ENCODE peak calls at places on chromosomes 16 and 17, in seven cellular contexts. One of them, this sample, is unnamed. For H3K4me1, the result is how much of the 10 kb centered on the place peaks cover.

GRCh38 chr17:12231027-12231682 is 210.5 kb downstream of the MAP2K4 start:
- DNase-seq in A549: peak
- DNase-seq in PC-3: peak
- DNase-seq in mammary epithelial cell: peak
- DNase-seq in CD4-positive, CD25-positive, alpha-beta regulatory T cell: no peak
- DNase-seq in uterus: peak
- DNase-seq in left ventricle myocardium inferior: no peak
- DNase-seq in this sample: no peak

GRCh38 chr17:66661411-66661843 is 173.5 kb upstream of the CACNG5 start:
- DNase-seq in A549: peak
- DNase-seq in PC-3: peak
- DNase-seq in mammary epithelial cell: peak
- DNase-seq in CD4-positive, CD25-positive, alpha-beta regulatory T cell: no peak
- DNase-seq in uterus: no peak
- DNase-seq in left ventricle myocardium inferior: no peak
- DNase-seq in this sample: no peak

GRCh38 chr16:61030616-61031015 is 1005.6 kb downstream of the CDH8 start:
- DNase-seq in A549: no peak
- DNase-seq in PC-3: no peak
- DNase-seq in mammary epithelial cell: no peak
- DNase-seq in CD4-positive, CD25-positive, alpha-beta regulatory T cell: no peak
- DNase-seq in uterus: no peak
- DNase-seq in left ventricle myocardium inferior: no peak
- DNase-seq in this sample: no peak

GRCh38 chr17:50270430-50271172 is 3.7 kb upstream of the TMEM92 start:
- DNase-seq in A549: no peak
- DNase-seq in PC-3: no peak
- DNase-seq in mammary epithelial cell: no peak
- DNase-seq in CD4-positive, CD25-positive, alpha-beta regulatory T cell: no peak
- DNase-seq in uterus: peak
- DNase-seq in left ventricle myocardium inferior: no peak
- DNase-seq in this sample: no peak

GRCh38 chr17:77124192-77124908 is 16.4 kb upstream of the SEC14L1 start:
- DNase-seq in A549: peak
- DNase-seq in PC-3: peak
- DNase-seq in mammary epithelial cell: peak
- DNase-seq in CD4-positive, CD25-positive, alpha-beta regulatory T cell: no peak
- DNase-seq in uterus: no peak
- DNase-seq in left ventricle myocardium inferior: peak
- DNase-seq in this sample: no peak

GRCh38 chr17:73307130-73307529 is 4.7 kb downstream of the CDC42EP4 start:
- DNase-seq in A549: no peak
- DNase-seq in PC-3: peak
- DNase-seq in mammary epithelial cell: no peak
- DNase-seq in CD4-positive, CD25-positive, alpha-beta regulatory T cell: no peak
- DNase-seq in uterus: no peak
- DNase-seq in left ventricle myocardium inferior: peak
- DNase-seq in this sample: no peak

GRCh38 chr17:7703584-7704574 is 1.1 kb upstream of the EFNB3 start:
- DNase-seq in A549: peak
- DNase-seq in PC-3: no peak
- DNase-seq in mammary epithelial cell: peak
- DNase-seq in CD4-positive, CD25-positive, alpha-beta regulatory T cell: no peak
- DNase-seq in uterus: no peak
- DNase-seq in left ventricle myocardium inferior: no peak
- DNase-seq in this sample: no peak

GRCh38 chr16:29148867-29149272 is 164.0 kb downstream of the LAT start:
- DNase-seq in A549: no peak
- DNase-seq in PC-3: no peak
- DNase-seq in mammary epithelial cell: no peak
- DNase-seq in CD4-positive, CD25-positive, alpha-beta regulatory T cell: peak
- DNase-seq in uterus: no peak
- DNase-seq in left ventricle myocardium inferior: peak
- DNase-seq in this sample: peak

GRCh38 chr16:81181013-81181720 is 57.3 kb upstream of the BCO1 start:
- DNase-seq in A549: peak
- DNase-seq in PC-3: peak
- DNase-seq in mammary epithelial cell: peak
- DNase-seq in CD4-positive, CD25-positive, alpha-beta regulatory T cell: no peak
- DNase-seq in uterus: peak
- DNase-seq in left ventricle myocardium inferior: peak
- DNase-seq in this sample: no peak

GRCh38 chr16:85396879-85397871 is 215.9 kb upstream of the GSE1 start:
- DNase-seq in A549: peak
- DNase-seq in PC-3: no peak
- DNase-seq in mammary epithelial cell: no peak
- DNase-seq in CD4-positive, CD25-positive, alpha-beta regulatory T cell: no peak
- DNase-seq in uterus: no peak
- DNase-seq in left ventricle myocardium inferior: peak
- DNase-seq in this sample: no peak

GRCh38 chr16:66364117-66364958 is 2.2 kb upstream of the CDH5 start:
- DNase-seq in A549: peak
- DNase-seq in PC-3: peak
- DNase-seq in mammary epithelial cell: no peak
- DNase-seq in CD4-positive, CD25-positive, alpha-beta regulatory T cell: no peak
- DNase-seq in uterus: peak
- DNase-seq in left ventricle myocardium inferior: peak
- DNase-seq in this sample: no peak

GRCh38 chr16:28258571-28258970 is 33.8 kb upstream of the SBK1 start:
- DNase-seq in A549: no peak
- DNase-seq in PC-3: no peak
- DNase-seq in mammary epithelial cell: no peak
- DNase-seq in CD4-positive, CD25-positive, alpha-beta regulatory T cell: no peak
- DNase-seq in uterus: no peak
- DNase-seq in left ventricle myocardium inferior: peak
- DNase-seq in this sample: no peak

GRCh38 chr17:16926591-16927451 is 45.1 kb downstream of the TNFRSF13B start:
- DNase-seq in A549: no peak
- DNase-seq in PC-3: peak
- DNase-seq in mammary epithelial cell: no peak
- DNase-seq in CD4-positive, CD25-positive, alpha-beta regulatory T cell: no peak
- DNase-seq in uterus: no peak
- DNase-seq in left ventricle myocardium inferior: peak
- DNase-seq in this sample: no peak

GRCh38 chr17:42113293-42114069 is 967 bp upstream of the DHX58 start:
- DNase-seq in A549: no peak
- DNase-seq in PC-3: no peak
- DNase-seq in mammary epithelial cell: no peak
- DNase-seq in CD4-positive, CD25-positive, alpha-beta regulatory T cell: no peak
- DNase-seq in uterus: no peak
- DNase-seq in left ventricle myocardium inferior: no peak
- DNase-seq in this sample: no peak

GRCh38 chr16:75065149-75065807 is 51.3 kb downstream of the LDHD start:
- DNase-seq in A549: peak
- DNase-seq in PC-3: peak
- DNase-seq in mammary epithelial cell: no peak
- DNase-seq in CD4-positive, CD25-positive, alpha-beta regulatory T cell: no peak
- DNase-seq in uterus: no peak
- DNase-seq in left ventricle myocardium inferior: no peak
- DNase-seq in this sample: peak

GRCh38 chr16:66167564-66168291 is 198.8 kb upstream of the CDH5 start:
- DNase-seq in A549: no peak
- DNase-seq in PC-3: peak
- DNase-seq in mammary epithelial cell: no peak
- DNase-seq in CD4-positive, CD25-positive, alpha-beta regulatory T cell: no peak
- DNase-seq in uterus: no peak
- DNase-seq in left ventricle myocardium inferior: no peak
- DNase-seq in this sample: no peak

GRCh38 chr17:49916854-49917515 is 52.0 kb upstream of the DLX4 start:
- DNase-seq in A549: no peak
- DNase-seq in PC-3: no peak
- DNase-seq in mammary epithelial cell: no peak
- DNase-seq in CD4-positive, CD25-positive, alpha-beta regulatory T cell: no peak
- DNase-seq in uterus: no peak
- DNase-seq in left ventricle myocardium inferior: no peak
- DNase-seq in this sample: no peak

GRCh38 chr17:76427457-76428231 is 25.3 kb downstream of the UBE2O start:
- DNase-seq in A549: no peak
- DNase-seq in PC-3: no peak
- DNase-seq in mammary epithelial cell: no peak
- DNase-seq in CD4-positive, CD25-positive, alpha-beta regulatory T cell: no peak
- DNase-seq in uterus: no peak
- DNase-seq in left ventricle myocardium inferior: no peak
- DNase-seq in this sample: no peak

GRCh38 chr17:17236295-17237025 is 508 bp downstream of the FLCN start:
- DNase-seq in A549: peak
- DNase-seq in PC-3: peak
- DNase-seq in mammary epithelial cell: peak
- DNase-seq in CD4-positive, CD25-positive, alpha-beta regulatory T cell: no peak
- DNase-seq in uterus: peak
- DNase-seq in left ventricle myocardium inferior: no peak
- DNase-seq in this sample: no peak

DNA sequence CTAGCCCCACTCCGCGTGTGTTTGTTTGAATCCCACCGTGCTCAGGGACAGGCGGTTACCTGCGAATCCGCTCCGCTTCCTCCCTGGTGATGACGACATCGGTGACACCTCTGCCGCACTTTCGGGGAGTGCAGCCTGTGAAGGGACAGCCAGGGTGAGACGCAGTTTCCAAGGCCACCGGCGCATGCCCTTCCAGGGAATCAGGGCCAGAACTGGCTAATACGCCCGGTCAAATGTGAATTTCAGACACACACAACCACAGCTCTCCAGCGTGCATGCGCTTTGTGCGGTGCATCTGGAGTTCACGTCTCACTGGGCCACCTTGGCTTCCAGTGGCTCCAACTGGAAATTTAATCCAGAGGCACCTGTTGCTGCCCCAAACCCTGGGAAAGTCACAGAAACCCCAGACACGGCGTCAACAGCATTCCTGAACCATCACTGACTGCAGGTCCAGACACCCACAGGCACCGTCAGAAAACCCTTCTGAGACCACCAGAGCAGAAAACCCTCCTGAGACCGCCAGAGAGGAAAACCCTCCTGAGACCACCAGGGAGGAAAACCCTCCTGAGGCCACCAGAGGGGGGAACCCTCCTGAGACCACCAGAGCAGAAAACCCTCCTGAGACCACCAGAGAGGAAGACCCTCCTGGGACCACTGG is 6.6 kb upstream of the HEXD start:
- DNase-seq in A549: no peak
- DNase-seq in PC-3: no peak
- DNase-seq in mammary epithelial cell: no peak
- DNase-seq in CD4-positive, CD25-positive, alpha-beta regulatory T cell: no peak
- DNase-seq in uterus: no peak
- DNase-seq in left ventricle myocardium inferior: no peak
- DNase-seq in this sample: no peak
- H3K4me1 ChIP-seq in A549: under half
- H3K4me1 ChIP-seq in PC-3: under half
- H3K4me1 ChIP-seq in mammary epithelial cell: under half
- H3K4me1 ChIP-seq in CD4-positive, CD25-positive, alpha-beta regulatory T cell: under half
- H3K4me1 ChIP-seq in uterus: under half
- H3K4me1 ChIP-seq in left ventricle myocardium inferior: under half
- H3K4me1 ChIP-seq in this sample: under half

GRCh38 chr16:23182675-23183485 is at the start of gene SCNN1G:
- DNase-seq in A549: no peak
- DNase-seq in PC-3: no peak
- DNase-seq in mammary epithelial cell: peak
- DNase-seq in CD4-positive, CD25-positive, alpha-beta regulatory T cell: no peak
- DNase-seq in uterus: no peak
- DNase-seq in left ventricle myocardium inferior: peak
- DNase-seq in this sample: no peak
- H3K4me1 ChIP-seq in A549: under half
- H3K4me1 ChIP-seq in PC-3: under half
- H3K4me1 ChIP-seq in mammary epithelial cell: under half
- H3K4me1 ChIP-seq in CD4-positive, CD25-positive, alpha-beta regulatory T cell: under half
- H3K4me1 ChIP-seq in uterus: under half
- H3K4me1 ChIP-seq in left ventricle myocardium inferior: under half
- H3K4me1 ChIP-seq in this sample: under half

GRCh38 chr17:47970725-47971511 is at the start of gene CDK5RAP3:
- DNase-seq in A549: peak
- DNase-seq in PC-3: peak
- DNase-seq in mammary epithelial cell: peak
- DNase-seq in CD4-positive, CD25-positive, alpha-beta regulatory T cell: peak
- DNase-seq in uterus: peak
- DNase-seq in left ventricle myocardium inferior: peak
- DNase-seq in this sample: peak
- H3K4me1 ChIP-seq in A549: under half
- H3K4me1 ChIP-seq in PC-3: under half
- H3K4me1 ChIP-seq in mammary epithelial cell: under half
- H3K4me1 ChIP-seq in CD4-positive, CD25-positive, alpha-beta regulatory T cell: under half
- H3K4me1 ChIP-seq in uterus: under half
- H3K4me1 ChIP-seq in left ventricle myocardium inferior: under half
- H3K4me1 ChIP-seq in this sample: under half

GRCh38 chr16:89155184-89155679 is 16.3 kb upstream of the CDH15 start:
- DNase-seq in A549: no peak
- DNase-seq in PC-3: no peak
- DNase-seq in mammary epithelial cell: no peak
- DNase-seq in CD4-positive, CD25-positive, alpha-beta regulatory T cell: no peak
- DNase-seq in uterus: peak
- DNase-seq in left ventricle myocardium inferior: peak
- DNase-seq in this sample: no peak

GRCh38 chr16:89155851-89156739 is 15.5 kb upstream of the CDH15 start:
- DNase-seq in A549: no peak
- DNase-seq in PC-3: no peak
- DNase-seq in mammary epithelial cell: no peak
- DNase-seq in CD4-positive, CD25-positive, alpha-beta regulatory T cell: no peak
- DNase-seq in uterus: no peak
- DNase-seq in left ventricle myocardium inferior: no peak
- DNase-seq in this sample: no peak

GRCh38 chr16:89159174-89159849 is 12.2 kb upstream of the CDH15 start:
- DNase-seq in A549: no peak
- DNase-seq in PC-3: no peak
- DNase-seq in mammary epithelial cell: no peak
- DNase-seq in CD4-positive, CD25-positive, alpha-beta regulatory T cell: no peak
- DNase-seq in uterus: no peak
- DNase-seq in left ventricle myocardium inferior: no peak
- DNase-seq in this sample: no peak

GRCh38 chr16:89157778-89158177 is 13.8 kb upstream of the CDH15 start:
- DNase-seq in A549: no peak
- DNase-seq in PC-3: no peak
- DNase-seq in mammary epithelial cell: no peak
- DNase-seq in CD4-positive, CD25-positive, alpha-beta regulatory T cell: no peak
- DNase-seq in uterus: no peak
- DNase-seq in left ventricle myocardium inferior: no peak
- DNase-seq in this sample: no peak

DNA sequence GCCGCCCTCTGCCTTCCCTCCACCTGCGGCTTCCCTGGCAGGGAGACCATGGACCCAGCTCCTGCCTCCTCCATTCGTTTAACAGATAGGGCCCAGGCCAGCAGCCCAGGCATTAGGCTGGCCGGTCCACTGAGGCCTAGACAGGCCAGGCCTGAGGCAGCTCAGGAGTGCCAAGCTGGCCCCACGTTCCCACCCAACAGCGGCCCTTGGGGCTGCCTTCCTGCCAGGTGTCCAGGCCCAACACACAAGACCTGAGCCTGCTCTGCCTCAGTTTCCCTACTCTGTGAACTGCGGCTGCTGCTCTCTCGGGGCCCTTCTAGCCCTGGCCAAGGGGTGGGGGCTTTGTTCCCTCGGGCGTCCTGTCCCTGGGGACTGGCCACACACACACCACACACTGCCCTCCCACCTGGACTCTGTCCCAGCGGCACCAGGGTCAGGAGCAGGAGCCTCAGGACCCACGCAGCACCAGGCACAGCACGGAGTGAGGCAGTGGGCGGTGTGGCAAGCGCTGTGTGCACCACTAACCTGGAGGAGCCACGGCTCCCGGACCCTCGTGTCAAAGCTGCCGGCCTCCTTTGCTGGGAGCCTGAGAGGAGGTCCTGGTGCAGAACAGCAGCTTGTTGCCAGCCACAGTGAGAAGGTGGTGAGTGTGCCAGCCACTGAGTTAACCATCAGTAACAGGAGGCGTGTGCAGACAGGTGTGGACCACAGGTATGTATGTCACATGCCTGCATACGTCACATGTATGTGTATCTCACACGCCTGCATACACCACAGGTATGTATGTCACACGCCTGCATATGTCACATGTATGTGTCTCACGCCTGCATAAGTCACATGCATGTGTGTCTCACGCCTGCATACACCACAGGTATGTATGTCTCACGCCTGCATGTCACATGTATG is 14.6 kb upstream of the CDH15 start:
- DNase-seq in A549: no peak
- DNase-seq in PC-3: no peak
- DNase-seq in mammary epithelial cell: no peak
- DNase-seq in CD4-positive, CD25-positive, alpha-beta regulatory T cell: no peak
- DNase-seq in uterus: no peak
- DNase-seq in left ventricle myocardium inferior: no peak
- DNase-seq in this sample: no peak
- H3K4me1 ChIP-seq in A549: under half
- H3K4me1 ChIP-seq in PC-3: under half
- H3K4me1 ChIP-seq in mammary epithelial cell: under half
- H3K4me1 ChIP-seq in CD4-positive, CD25-positive, alpha-beta regulatory T cell: under half
- H3K4me1 ChIP-seq in uterus: under half
- H3K4me1 ChIP-seq in left ventricle myocardium inferior: under half
- H3K4me1 ChIP-seq in this sample: under half